ENCODE peak calls at places on chromosomes 12 and 14, in eight cellular contexts. One of them, this sample, is unnamed.

GRCh38 chr12:120183211-120183631 is 11.3 kb downstream of the GCN1 start:
- DNase-seq in activated T-cell treated with anti-CD3 and anti-CD28 coated beads for 1 hour: no peak
- DNase-seq in frontal cortex: no peak
- DNase-seq in suprapubic skin: no peak
- DNase-seq in T-helper 2 cell: no peak
- DNase-seq in HL-60: no peak
- DNase-seq in activated effector memory CD4-positive, alpha-beta T cell treated with anti-CD3 and anti-CD28 coated beads, Interleukin-2, amount 50 U/mL, for 16 hours: no peak
- DNase-seq in CD14-positive monocyte: no peak
- DNase-seq in this sample: no peak

GRCh38 chr12:123151679-123152454 is 977 bp upstream of the PITPNM2 start:
- DNase-seq in T-helper 2 cell: no peak
- DNase-seq in activated T-cell treated with anti-CD3 and anti-CD28 coated beads for 1 hour: no peak
- DNase-seq in frontal cortex: no peak
- DNase-seq in HL-60: no peak
- DNase-seq in suprapubic skin: no peak
- DNase-seq in activated effector memory CD4-positive, alpha-beta T cell treated with anti-CD3 and anti-CD28 coated beads, Interleukin-2, amount 50 U/mL, for 16 hours: no peak
- DNase-seq in CD14-positive monocyte: no peak
- DNase-seq in this sample: no peak

GRCh38 chr14:59161571-59162175 is 26.8 kb upstream of the DAAM1 start:
- DNase-seq in activated T-cell treated with anti-CD3 and anti-CD28 coated beads for 1 hour: no peak
- DNase-seq in CD14-positive monocyte: peak
- DNase-seq in suprapubic skin: no peak
- DNase-seq in activated effector memory CD4-positive, alpha-beta T cell treated with anti-CD3 and anti-CD28 coated beads, Interleukin-2, amount 50 U/mL, for 16 hours: no peak
- DNase-seq in T-helper 2 cell: peak
- DNase-seq in frontal cortex: no peak
- DNase-seq in HL-60: peak
- DNase-seq in this sample: peak

GRCh38 chr14:62018606-62019005 is 256.4 kb downstream of the SNAPC1 start:
- DNase-seq in suprapubic skin: no peak
- DNase-seq in CD14-positive monocyte: no peak
- DNase-seq in activated T-cell treated with anti-CD3 and anti-CD28 coated beads for 1 hour: no peak
- DNase-seq in frontal cortex: no peak
- DNase-seq in activated effector memory CD4-positive, alpha-beta T cell treated with anti-CD3 and anti-CD28 coated beads, Interleukin-2, amount 50 U/mL, for 16 hours: no peak
- DNase-seq in T-helper 2 cell: no peak
- DNase-seq in HL-60: no peak
- DNase-seq in this sample: no peak

GRCh38 chr12:75854681-75855309 is 176.8 kb downstream of the PHLDA1 start:
- DNase-seq in T-helper 2 cell: no peak
- DNase-seq in frontal cortex: no peak
- DNase-seq in activated T-cell treated with anti-CD3 and anti-CD28 coated beads for 1 hour: no peak
- DNase-seq in activated effector memory CD4-positive, alpha-beta T cell treated with anti-CD3 and anti-CD28 coated beads, Interleukin-2, amount 50 U/mL, for 16 hours: no peak
- DNase-seq in HL-60: no peak
- DNase-seq in CD14-positive monocyte: no peak
- DNase-seq in suprapubic skin: no peak
- DNase-seq in this sample: no peak

GRCh38 chr12:23221066-23221465 is 596.1 kb downstream of the ETNK1 start:
- DNase-seq in T-helper 2 cell: no peak
- DNase-seq in activated T-cell treated with anti-CD3 and anti-CD28 coated beads for 1 hour: no peak
- DNase-seq in suprapubic skin: no peak
- DNase-seq in frontal cortex: no peak
- DNase-seq in HL-60: no peak
- DNase-seq in CD14-positive monocyte: no peak
- DNase-seq in activated effector memory CD4-positive, alpha-beta T cell treated with anti-CD3 and anti-CD28 coated beads, Interleukin-2, amount 50 U/mL, for 16 hours: no peak
- DNase-seq in this sample: no peak

GRCh38 chr14:64329149-64329548 is 35.0 kb upstream of the ESR2 start:
- DNase-seq in HL-60: no peak
- DNase-seq in activated effector memory CD4-positive, alpha-beta T cell treated with anti-CD3 and anti-CD28 coated beads, Interleukin-2, amount 50 U/mL, for 16 hours: no peak
- DNase-seq in suprapubic skin: no peak
- DNase-seq in frontal cortex: no peak
- DNase-seq in CD14-positive monocyte: no peak
- DNase-seq in activated T-cell treated with anti-CD3 and anti-CD28 coated beads for 1 hour: no peak
- DNase-seq in T-helper 2 cell: no peak
- DNase-seq in this sample: no peak

GRCh38 chr12:94704452-94704871 is 54.1 kb upstream of the TMCC3 start:
- DNase-seq in suprapubic skin: no peak
- DNase-seq in CD14-positive monocyte: no peak
- DNase-seq in activated T-cell treated with anti-CD3 and anti-CD28 coated beads for 1 hour: no peak
- DNase-seq in activated effector memory CD4-positive, alpha-beta T cell treated with anti-CD3 and anti-CD28 coated beads, Interleukin-2, amount 50 U/mL, for 16 hours: no peak
- DNase-seq in frontal cortex: no peak
- DNase-seq in HL-60: no peak
- DNase-seq in T-helper 2 cell: no peak
- DNase-seq in this sample: no peak

GRCh38 chr12:3950714-3951320 is 77.6 kb upstream of the PARP11 start:
- DNase-seq in frontal cortex: no peak
- DNase-seq in CD14-positive monocyte: no peak
- DNase-seq in activated T-cell treated with anti-CD3 and anti-CD28 coated beads for 1 hour: no peak
- DNase-seq in HL-60: no peak
- DNase-seq in activated effector memory CD4-positive, alpha-beta T cell treated with anti-CD3 and anti-CD28 coated beads, Interleukin-2, amount 50 U/mL, for 16 hours: no peak
- DNase-seq in T-helper 2 cell: peak
- DNase-seq in suprapubic skin: no peak
- DNase-seq in this sample: no peak

GRCh38 chr12:42056130-42056529 is 88.5 kb downstream of the GXYLT1 start:
- DNase-seq in T-helper 2 cell: no peak
- DNase-seq in frontal cortex: no peak
- DNase-seq in activated effector memory CD4-positive, alpha-beta T cell treated with anti-CD3 and anti-CD28 coated beads, Interleukin-2, amount 50 U/mL, for 16 hours: no peak
- DNase-seq in suprapubic skin: no peak
- DNase-seq in CD14-positive monocyte: peak
- DNase-seq in HL-60: peak
- DNase-seq in activated T-cell treated with anti-CD3 and anti-CD28 coated beads for 1 hour: no peak
- DNase-seq in this sample: no peak

GRCh38 chr12:55930771-55931316 is at the start of gene DGKA:
- DNase-seq in suprapubic skin: peak
- DNase-seq in activated effector memory CD4-positive, alpha-beta T cell treated with anti-CD3 and anti-CD28 coated beads, Interleukin-2, amount 50 U/mL, for 16 hours: peak
- DNase-seq in T-helper 2 cell: peak
- DNase-seq in activated T-cell treated with anti-CD3 and anti-CD28 coated beads for 1 hour: peak
- DNase-seq in CD14-positive monocyte: no peak
- DNase-seq in HL-60: peak
- DNase-seq in frontal cortex: no peak
- DNase-seq in this sample: peak

GRCh38 chr14:71103662-71104484 is 196.6 kb downstream of the PCNX1 start:
- DNase-seq in HL-60: peak
- DNase-seq in suprapubic skin: no peak
- DNase-seq in activated effector memory CD4-positive, alpha-beta T cell treated with anti-CD3 and anti-CD28 coated beads, Interleukin-2, amount 50 U/mL, for 16 hours: no peak
- DNase-seq in CD14-positive monocyte: no peak
- DNase-seq in activated T-cell treated with anti-CD3 and anti-CD28 coated beads for 1 hour: no peak
- DNase-seq in frontal cortex: peak
- DNase-seq in T-helper 2 cell: peak
- DNase-seq in this sample: no peak

GRCh38 chr12:82687020-82687951 is 580 bp downstream of the TMTC2 start:
- DNase-seq in T-helper 2 cell: peak
- DNase-seq in suprapubic skin: peak
- DNase-seq in activated T-cell treated with anti-CD3 and anti-CD28 coated beads for 1 hour: peak
- DNase-seq in CD14-positive monocyte: no peak
- DNase-seq in frontal cortex: no peak
- DNase-seq in activated effector memory CD4-positive, alpha-beta T cell treated with anti-CD3 and anti-CD28 coated beads, Interleukin-2, amount 50 U/mL, for 16 hours: peak
- DNase-seq in HL-60: no peak
- DNase-seq in this sample: no peak

GRCh38 chr12:120037851-120038250 is 48.8 kb downstream of the BICDL1 start:
- DNase-seq in suprapubic skin: no peak
- DNase-seq in frontal cortex: no peak
- DNase-seq in CD14-positive monocyte: no peak
- DNase-seq in activated effector memory CD4-positive, alpha-beta T cell treated with anti-CD3 and anti-CD28 coated beads, Interleukin-2, amount 50 U/mL, for 16 hours: no peak
- DNase-seq in HL-60: no peak
- DNase-seq in activated T-cell treated with anti-CD3 and anti-CD28 coated beads for 1 hour: no peak
- DNase-seq in T-helper 2 cell: no peak
- DNase-seq in this sample: no peak

GRCh38 chr12:108643941-108644742 is 10.4 kb upstream of the SELPLG start:
- DNase-seq in T-helper 2 cell: no peak
- DNase-seq in CD14-positive monocyte: no peak
- DNase-seq in activated T-cell treated with anti-CD3 and anti-CD28 coated beads for 1 hour: no peak
- DNase-seq in HL-60: no peak
- DNase-seq in suprapubic skin: peak
- DNase-seq in activated effector memory CD4-positive, alpha-beta T cell treated with anti-CD3 and anti-CD28 coated beads, Interleukin-2, amount 50 U/mL, for 16 hours: no peak
- DNase-seq in frontal cortex: no peak
- DNase-seq in this sample: no peak

GRCh38 chr12:57504033-57504432 is 16.2 kb downstream of the MARS1 start:
- DNase-seq in frontal cortex: no peak
- DNase-seq in T-helper 2 cell: no peak
- DNase-seq in activated T-cell treated with anti-CD3 and anti-CD28 coated beads for 1 hour: no peak
- DNase-seq in HL-60: no peak
- DNase-seq in CD14-positive monocyte: no peak
- DNase-seq in suprapubic skin: no peak
- DNase-seq in activated effector memory CD4-positive, alpha-beta T cell treated with anti-CD3 and anti-CD28 coated beads, Interleukin-2, amount 50 U/mL, for 16 hours: no peak
- DNase-seq in this sample: no peak

GRCh38 chr12:116547955-116548471 is 11.2 kb upstream of the MAP1LC3B2 start:
- DNase-seq in T-helper 2 cell: no peak
- DNase-seq in activated effector memory CD4-positive, alpha-beta T cell treated with anti-CD3 and anti-CD28 coated beads, Interleukin-2, amount 50 U/mL, for 16 hours: no peak
- DNase-seq in suprapubic skin: no peak
- DNase-seq in HL-60: no peak
- DNase-seq in frontal cortex: no peak
- DNase-seq in CD14-positive monocyte: peak
- DNase-seq in activated T-cell treated with anti-CD3 and anti-CD28 coated beads for 1 hour: no peak
- DNase-seq in this sample: no peak

GRCh38 chr12:12807970-12808702 is 5.0 kb upstream of the DDX47 start:
- DNase-seq in frontal cortex: no peak
- DNase-seq in activated effector memory CD4-positive, alpha-beta T cell treated with anti-CD3 and anti-CD28 coated beads, Interleukin-2, amount 50 U/mL, for 16 hours: peak
- DNase-seq in T-helper 2 cell: peak
- DNase-seq in suprapubic skin: no peak
- DNase-seq in CD14-positive monocyte: peak
- DNase-seq in HL-60: no peak
- DNase-seq in activated T-cell treated with anti-CD3 and anti-CD28 coated beads for 1 hour: peak
- DNase-seq in this sample: no peak

GRCh38 chr12:93621986-93622385 is 49.5 kb downstream of the SOCS2 start:
- DNase-seq in CD14-positive monocyte: no peak
- DNase-seq in suprapubic skin: no peak
- DNase-seq in activated effector memory CD4-positive, alpha-beta T cell treated with anti-CD3 and anti-CD28 coated beads, Interleukin-2, amount 50 U/mL, for 16 hours: no peak
- DNase-seq in frontal cortex: no peak
- DNase-seq in HL-60: no peak
- DNase-seq in T-helper 2 cell: no peak
- DNase-seq in activated T-cell treated with anti-CD3 and anti-CD28 coated beads for 1 hour: no peak
- DNase-seq in this sample: no peak

GRCh38 chr14:59085207-59085739 is 103.2 kb upstream of the DAAM1 start:
- DNase-seq in suprapubic skin: no peak
- DNase-seq in HL-60: no peak
- DNase-seq in activated T-cell treated with anti-CD3 and anti-CD28 coated beads for 1 hour: no peak
- DNase-seq in frontal cortex: no peak
- DNase-seq in activated effector memory CD4-positive, alpha-beta T cell treated with anti-CD3 and anti-CD28 coated beads, Interleukin-2, amount 50 U/mL, for 16 hours: no peak
- DNase-seq in T-helper 2 cell: no peak
- DNase-seq in CD14-positive monocyte: no peak
- DNase-seq in this sample: no peak

GRCh38 chr12:120264086-120264485 is 1.4 kb downstream of the PXN start:
- DNase-seq in activated effector memory CD4-positive, alpha-beta T cell treated with anti-CD3 and anti-CD28 coated beads, Interleukin-2, amount 50 U/mL, for 16 hours: no peak
- DNase-seq in activated T-cell treated with anti-CD3 and anti-CD28 coated beads for 1 hour: no peak
- DNase-seq in HL-60: no peak
- DNase-seq in frontal cortex: no peak
- DNase-seq in suprapubic skin: no peak
- DNase-seq in CD14-positive monocyte: no peak
- DNase-seq in T-helper 2 cell: no peak
- DNase-seq in this sample: no peak

GRCh38 chr12:112166051-112167015 is 41.0 kb downstream of the TRAFD1 start:
- DNase-seq in CD14-positive monocyte: no peak
- DNase-seq in frontal cortex: no peak
- DNase-seq in activated effector memory CD4-positive, alpha-beta T cell treated with anti-CD3 and anti-CD28 coated beads, Interleukin-2, amount 50 U/mL, for 16 hours: peak
- DNase-seq in T-helper 2 cell: no peak
- DNase-seq in suprapubic skin: peak
- DNase-seq in HL-60: no peak
- DNase-seq in activated T-cell treated with anti-CD3 and anti-CD28 coated beads for 1 hour: no peak
- DNase-seq in this sample: no peak

GRCh38 chr12:131536337-131536736 is 174.6 kb upstream of the SFSWAP start:
- DNase-seq in activated effector memory CD4-positive, alpha-beta T cell treated with anti-CD3 and anti-CD28 coated beads, Interleukin-2, amount 50 U/mL, for 16 hours: peak
- DNase-seq in frontal cortex: no peak
- DNase-seq in T-helper 2 cell: peak
- DNase-seq in CD14-positive monocyte: no peak
- DNase-seq in HL-60: no peak
- DNase-seq in suprapubic skin: no peak
- DNase-seq in activated T-cell treated with anti-CD3 and anti-CD28 coated beads for 1 hour: no peak
- DNase-seq in this sample: no peak